ENCODE peak calls at places on chromosome 19, in seven cellular contexts. I is GM12892, S is SK-N-SH, E is K562, P is HepG2, O is H1, L is GM12878. A is an unnamed sample.

GRCh38 chr19:39223703-39224279 is 19.7 kb upstream of the SYCN start:
- DNase-seq in I (no peak), S (no peak), E (peak; percentile 62), P (no peak), O (no peak), L (no peak), A (no peak)

GRCh38 chr19:38034153-38034835 is 127.3 kb downstream of the SIPA1L3 start:
- DNase-seq in I (no peak), S (no peak), E (no peak), P (no peak), O (no peak), L (no peak), A (no peak)

GRCh38 chr19:34432797-34433196 is 4.6 kb downstream of the UBA2 start:
- DNase-seq in I (no peak), S (no peak), E (no peak), P (no peak), O (no peak), L (no peak), A (no peak)

GRCh38 chr19:35267818-35268545 is 780 bp upstream of the USF2 start:
- DNase-seq in I (peak; percentile 97), S (peak; percentile 99), E (peak; percentile 93), P (no peak), O (no peak), L (no peak), A (peak; percentile 97)

GRCh38 chr19:58450836-58451357 is 525 bp upstream of the ZNF324B start:
- DNase-seq in I (no peak), S (no peak), E (no peak), P (no peak), O (no peak), L (no peak), A (no peak)

GRCh38 chr19:38877781-38878574 is at the start of gene RINL:
- DNase-seq in I (peak; percentile 83), S (peak; percentile 49), E (peak; percentile 48), P (no peak), O (no peak), L (no peak), A (peak; percentile 84)

GRCh38 chr19:52102782-52103181 is 7.2 kb upstream of the ZNF841 start:
- DNase-seq in I (no peak), S (no peak), E (no peak), P (no peak), O (no peak), L (no peak), A (no peak)

GRCh38 chr19:45637890-45638667 is 1.1 kb downstream of the EML2 start:
- DNase-seq in I (no peak), S (no peak), E (no peak), P (no peak), O (no peak), L (no peak), A (no peak)

GRCh38 chr19:10503002-10503789 is at the start of gene KEAP1:
- DNase-seq in I (no peak), S (peak; percentile 84), E (peak; percentile 85), P (peak; percentile 18), O (no peak), L (no peak), A (peak; percentile 54)

GRCh38 chr19:45569619-45570421 is 14.8 kb downstream of the OPA3 start:
- DNase-seq in I (no peak), S (peak; percentile 74), E (peak; percentile 66), P (peak; percentile 45), O (peak; percentile 46), L (no peak), A (no peak)

GRCh38 chr19:2675892-2676291 is 26.6 kb downstream of the GNG7 start:
- DNase-seq in I (no peak), S (no peak), E (no peak), P (no peak), O (no peak), L (no peak), A (no peak)

GRCh38 chr19:4069331-4069959 is 2.7 kb upstream of the ZBTB7A start:
- DNase-seq in I (no peak), S (no peak), E (no peak), P (no peak), O (no peak), L (no peak), A (no peak)
- TF ChIP-seq TAF1 in I (no peak), S (no peak), E (no peak), P (no peak), O (no peak), L (no peak), A (no peak)

GRCh38 chr19:55257461-55258411 is 1.1 kb downstream of the PPP6R1 start:
- DNase-seq in I (no peak), S (peak; percentile 55), E (peak; percentile 54), P (no peak), O (no peak), L (no peak), A (no peak)
- TF ChIP-seq TAF1 in I (no peak), S (no peak), E (peak; percentile 1), P (no peak), O (no peak), L (no peak), A (no peak)

DNA sequence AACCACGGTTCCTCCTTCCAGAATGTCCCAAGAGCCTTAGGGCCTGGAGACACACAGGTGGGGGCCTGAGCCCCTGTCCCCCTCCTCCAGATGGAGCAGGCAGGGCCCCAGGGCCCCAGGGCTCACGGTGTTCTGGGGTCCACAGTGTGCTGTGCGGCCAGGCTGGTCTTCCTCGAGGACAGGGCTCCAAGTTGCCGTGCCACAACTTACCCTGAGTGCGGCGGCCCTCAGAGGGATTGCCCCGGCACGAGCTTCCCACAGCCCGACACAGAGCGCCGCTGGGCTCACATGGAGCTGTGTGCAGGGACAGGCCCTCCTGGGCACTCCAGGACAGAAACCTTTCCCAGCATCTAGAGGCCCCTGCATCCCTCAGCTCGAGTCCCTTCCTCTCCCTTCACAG is 160.8 kb downstream of the KDM4B start:
- DNase-seq in I (no peak), S (no peak), E (no peak), P (no peak), O (no peak), L (no peak), A (no peak)
- TF ChIP-seq TAF1 in I (no peak), S (no peak), E (no peak), P (no peak), O (no peak), L (no peak), A (no peak)

GRCh38 chr19:49881186-49881585 is 3.7 kb downstream of the TBC1D17 start:
- DNase-seq in I (no peak), S (no peak), E (no peak), P (no peak), O (no peak), L (no peak), A (no peak)

GRCh38 chr19:49877879-49878743 is 609 bp downstream of the TBC1D17 start:
- DNase-seq in I (peak; percentile 99), S (peak; percentile 98), E (peak; percentile 95), P (peak; percentile 93), O (peak; percentile 94), L (peak; percentile 92), A (peak; percentile 99)

GRCh38 chr19:49880162-49880869 is 2.8 kb downstream of the TBC1D17 start:
- DNase-seq in I (no peak), S (no peak), E (no peak), P (no peak), O (no peak), L (no peak), A (no peak)

GRCh38 chr19:49878744-49879070 is 1.2 kb downstream of the TBC1D17 start:
- DNase-seq in I (no peak), S (no peak), E (no peak), P (no peak), O (no peak), L (no peak), A (no peak)

GRCh38 chr19:49879243-49879960 is 1.9 kb downstream of the TBC1D17 start:
- DNase-seq in I (no peak), S (no peak), E (no peak), P (no peak), O (no peak), L (no peak), A (no peak)
- TF ChIP-seq TAF1 in I (no peak), S (no peak), E (no peak), P (no peak), O (no peak), L (no peak), A (no peak)

GRCh38 chr19:13164370-13165090 is 14.3 kb downstream of the IER2 start:
- DNase-seq in I (no peak), S (peak; percentile 84), E (no peak), P (peak; percentile 89), O (peak; percentile 99), L (no peak), A (no peak)

GRCh38 chr19:13160557-13160956 is 10.3 kb downstream of the IER2 start:
- DNase-seq in I (no peak), S (no peak), E (no peak), P (no peak), O (no peak), L (no peak), A (no peak)

GRCh38 chr19:13165091-13165997 is 15.1 kb downstream of the IER2 start:
- DNase-seq in I (no peak), S (no peak), E (no peak), P (no peak), O (no peak), L (no peak), A (no peak)

GRCh38 chr19:13162749-13163608 is 12.8 kb downstream of the IER2 start:
- DNase-seq in I (no peak), S (peak; percentile 90), E (peak; percentile 94), P (peak; percentile 98), O (peak; percentile 96), L (peak; percentile 80), A (no peak)

DNA sequence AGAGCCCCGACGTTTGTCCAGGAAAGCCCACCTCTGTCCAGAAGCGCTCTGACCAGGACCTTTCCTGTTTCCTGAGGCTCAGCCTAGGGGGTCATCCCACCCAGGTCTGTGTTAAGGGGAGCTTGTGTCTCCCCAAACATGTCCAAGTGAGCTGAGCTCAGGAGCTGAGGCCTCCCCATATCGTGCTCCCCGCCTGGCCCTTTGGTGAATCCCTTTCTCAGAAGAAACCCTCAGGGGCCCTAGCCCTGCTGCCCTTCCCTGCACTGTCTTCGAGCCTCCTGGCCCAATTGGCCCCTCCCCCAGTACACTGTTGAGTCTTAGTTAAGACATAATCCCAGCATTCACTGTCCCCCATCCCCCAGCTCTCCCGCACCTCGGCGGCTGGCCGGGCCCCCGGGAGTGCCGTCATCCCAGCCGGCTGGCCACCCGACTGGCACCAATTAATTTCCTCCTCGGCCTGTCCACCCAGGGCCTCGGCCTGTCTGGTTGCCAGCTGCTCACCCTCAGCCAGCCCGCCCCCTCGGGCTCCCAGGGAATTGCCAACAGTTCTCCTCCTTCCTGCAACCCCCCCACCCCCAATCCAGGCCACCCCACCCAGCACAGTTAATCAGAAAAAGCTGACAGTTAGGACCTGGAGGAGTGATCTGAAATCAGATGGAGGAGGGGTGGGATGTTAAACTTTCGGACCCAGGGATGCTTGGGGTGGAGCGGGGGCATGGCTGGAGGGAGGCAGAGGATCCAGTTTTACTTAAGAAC is 13.6 kb downstream of the IER2 start:
- DNase-seq in I (no peak), S (peak; percentile 94), E (peak; percentile 63), P (peak; percentile 60), O (no peak), L (no peak), A (no peak)
- TF ChIP-seq TAF1 in I (peak; percentile 4), S (peak; percentile 52), E (peak; percentile 44), P (no peak), O (peak; percentile 55), L (no peak), A (no peak)

GRCh38 chr19:42606660-42607351 is 12.1 kb upstream of the CEACAM8 start:
- DNase-seq in I (peak; percentile 49), S (peak; percentile 76), E (peak; percentile 70), P (peak; percentile 19), O (peak; percentile 44), L (no peak), A (peak; percentile 67)
- TF ChIP-seq TAF1 in I (no peak), S (no peak), E (no peak), P (no peak), O (no peak), L (no peak), A (no peak)

GRCh38 chr19:47661161-47661560 is 52.1 kb upstream of the EHD2 start:
- DNase-seq in I (no peak), S (no peak), E (no peak), P (no peak), O (no peak), L (no peak), A (no peak)
- TF ChIP-seq TAF1 in I (no peak), S (no peak), E (no peak), P (no peak), O (no peak), L (no peak), A (no peak)